ENCODE peak calls at places on chromosomes 13 and 19, in eight cellular contexts. One of them, this sample, is unnamed.

GRCh38 chr13:64740493-64740892 is 2489.6 kb downstream of the PCDH9 start:
- DNase-seq in germinal center: no peak
- DNase-seq in activated T-cell treated with anti-CD3 and anti-CD28 coated beads for 24 hours: no peak
- DNase-seq in upper lobe of right lung: no peak
- DNase-seq in stimulated activated CD4-positive, alpha-beta T cell treated with anti-CD3 and anti-CD28 coated beads, Interleukin-4, amount 100 ng/mL, for 1 hour: no peak
- DNase-seq in astrocyte: no peak
- DNase-seq in NCI-H460: no peak
- DNase-seq in iris pigment epithelial cell: no peak
- DNase-seq in this sample: no peak

GRCh38 chr19:46928951-46929350 is 68.2 kb downstream of the ARHGAP35 start:
- DNase-seq in germinal center: no peak
- DNase-seq in activated T-cell treated with anti-CD3 and anti-CD28 coated beads for 24 hours: no peak
- DNase-seq in upper lobe of right lung: no peak
- DNase-seq in stimulated activated CD4-positive, alpha-beta T cell treated with anti-CD3 and anti-CD28 coated beads, Interleukin-4, amount 100 ng/mL, for 1 hour: no peak
- DNase-seq in astrocyte: no peak
- DNase-seq in NCI-H460: no peak
- DNase-seq in iris pigment epithelial cell: no peak
- DNase-seq in this sample: no peak

GRCh38 chr13:45305079-45305478 is 35.9 kb downstream of the TPT1 start:
- DNase-seq in germinal center: no peak
- DNase-seq in activated T-cell treated with anti-CD3 and anti-CD28 coated beads for 24 hours: no peak
- DNase-seq in upper lobe of right lung: no peak
- DNase-seq in stimulated activated CD4-positive, alpha-beta T cell treated with anti-CD3 and anti-CD28 coated beads, Interleukin-4, amount 100 ng/mL, for 1 hour: no peak
- DNase-seq in astrocyte: no peak
- DNase-seq in NCI-H460: no peak
- DNase-seq in iris pigment epithelial cell: no peak
- DNase-seq in this sample: no peak

GRCh38 chr13:43132228-43132627 is 108.8 kb downstream of the DNAJC15 start:
- DNase-seq in germinal center: no peak
- DNase-seq in activated T-cell treated with anti-CD3 and anti-CD28 coated beads for 24 hours: no peak
- DNase-seq in upper lobe of right lung: no peak
- DNase-seq in stimulated activated CD4-positive, alpha-beta T cell treated with anti-CD3 and anti-CD28 coated beads, Interleukin-4, amount 100 ng/mL, for 1 hour: no peak
- DNase-seq in astrocyte: peak; percentile 36
- DNase-seq in NCI-H460: peak; percentile 45
- DNase-seq in iris pigment epithelial cell: peak; percentile 65
- DNase-seq in this sample: peak; percentile 55

GRCh38 chr19:35860818-35861639 is 4.3 kb downstream of the KIRREL2 start:
- DNase-seq in germinal center: no peak
- DNase-seq in activated T-cell treated with anti-CD3 and anti-CD28 coated beads for 24 hours: no peak
- DNase-seq in upper lobe of right lung: no peak
- DNase-seq in stimulated activated CD4-positive, alpha-beta T cell treated with anti-CD3 and anti-CD28 coated beads, Interleukin-4, amount 100 ng/mL, for 1 hour: no peak
- DNase-seq in astrocyte: no peak
- DNase-seq in NCI-H460: no peak
- DNase-seq in iris pigment epithelial cell: no peak
- DNase-seq in this sample: no peak

GRCh38 chr19:47190167-47190727 is 40.8 kb downstream of the BBC3 start:
- DNase-seq in germinal center: no peak
- DNase-seq in activated T-cell treated with anti-CD3 and anti-CD28 coated beads for 24 hours: peak; percentile 58
- DNase-seq in upper lobe of right lung: peak; percentile 90
- DNase-seq in stimulated activated CD4-positive, alpha-beta T cell treated with anti-CD3 and anti-CD28 coated beads, Interleukin-4, amount 100 ng/mL, for 1 hour: peak; percentile 71
- DNase-seq in astrocyte: peak; percentile 84
- DNase-seq in NCI-H460: no peak
- DNase-seq in iris pigment epithelial cell: peak; percentile 92
- DNase-seq in this sample: peak; percentile 63

GRCh38 chr13:31035162-31035951 is 102.9 kb downstream of the TEX26 start:
- DNase-seq in germinal center: no peak
- DNase-seq in activated T-cell treated with anti-CD3 and anti-CD28 coated beads for 24 hours: no peak
- DNase-seq in upper lobe of right lung: no peak
- DNase-seq in stimulated activated CD4-positive, alpha-beta T cell treated with anti-CD3 and anti-CD28 coated beads, Interleukin-4, amount 100 ng/mL, for 1 hour: no peak
- DNase-seq in astrocyte: peak; percentile 56
- DNase-seq in NCI-H460: no peak
- DNase-seq in iris pigment epithelial cell: no peak
- DNase-seq in this sample: no peak

GRCh38 chr13:111614009-111614408 is 293.6 kb downstream of the TEX29 start:
- DNase-seq in germinal center: no peak
- DNase-seq in activated T-cell treated with anti-CD3 and anti-CD28 coated beads for 24 hours: no peak
- DNase-seq in upper lobe of right lung: no peak
- DNase-seq in stimulated activated CD4-positive, alpha-beta T cell treated with anti-CD3 and anti-CD28 coated beads, Interleukin-4, amount 100 ng/mL, for 1 hour: no peak
- DNase-seq in astrocyte: no peak
- DNase-seq in NCI-H460: no peak
- DNase-seq in iris pigment epithelial cell: no peak
- DNase-seq in this sample: no peak

GRCh38 chr13:110610955-110611595 is 4.3 kb upstream of the NAXD start:
- DNase-seq in germinal center: no peak
- DNase-seq in activated T-cell treated with anti-CD3 and anti-CD28 coated beads for 24 hours: no peak
- DNase-seq in upper lobe of right lung: no peak
- DNase-seq in stimulated activated CD4-positive, alpha-beta T cell treated with anti-CD3 and anti-CD28 coated beads, Interleukin-4, amount 100 ng/mL, for 1 hour: no peak
- DNase-seq in astrocyte: peak; percentile 31
- DNase-seq in NCI-H460: peak; percentile 48
- DNase-seq in iris pigment epithelial cell: no peak
- DNase-seq in this sample: no peak

GRCh38 chr19:8569066-8569761 is 8.0 kb downstream of the MYO1F start:
- DNase-seq in germinal center: no peak
- DNase-seq in activated T-cell treated with anti-CD3 and anti-CD28 coated beads for 24 hours: peak; percentile 51
- DNase-seq in upper lobe of right lung: no peak
- DNase-seq in stimulated activated CD4-positive, alpha-beta T cell treated with anti-CD3 and anti-CD28 coated beads, Interleukin-4, amount 100 ng/mL, for 1 hour: peak; percentile 29
- DNase-seq in astrocyte: peak; percentile 93
- DNase-seq in NCI-H460: no peak
- DNase-seq in iris pigment epithelial cell: peak; percentile 99
- DNase-seq in this sample: peak; percentile 78

This sample was measured in HTR-8/SVneo.